ENCODE peak calls at places on chromosomes 6 and 20, in four cellular contexts. V, U, Q and Y are unnamed samples.

GRCh38 chr6:85364354-85364753 is 85.5 kb upstream of the NT5E start:
- DNase-seq in V (peak; percentile 40), U (no peak), Q (no peak), Y (no peak)

GRCh38 chr20:5674176-5674660 is 76.0 kb upstream of the SHLD1 start:
- DNase-seq in V (no peak), U (no peak), Q (no peak), Y (no peak)

GRCh38 chr20:39756828-39757227 is 794.7 kb downstream of the DHX35 start:
- DNase-seq in V (no peak), U (no peak), Q (no peak), Y (no peak)

GRCh38 chr6:44921787-44922186 is 406.3 kb upstream of the RUNX2 start:
- DNase-seq in V (no peak), U (peak; percentile 73), Q (no peak), Y (no peak)

GRCh38 chr6:117976030-117976651 is 69.1 kb downstream of the SLC35F1 start:
- DNase-seq in V (peak; percentile 48), U (peak; percentile 81), Q (no peak), Y (no peak)

GRCh38 chr20:10954137-10954840 is 280.5 kb upstream of the JAG1 start:
- DNase-seq in V (no peak), U (no peak), Q (no peak), Y (no peak)

GRCh38 chr6:118764766-118765165 is 113.4 kb upstream of the CEP85L start:
- DNase-seq in V (no peak), U (no peak), Q (no peak), Y (no peak)

GRCh38 chr6:168496932-168497331 is 55.9 kb downstream of the SMOC2 start:
- DNase-seq in V (no peak), U (no peak), Q (no peak), Y (no peak)

GRCh38 chr6:52598123-52598823 is 21.4 kb upstream of the TRAM2 start:
- DNase-seq in V (peak; percentile 54), U (peak; percentile 84), Q (peak; percentile 69), Y (peak; percentile 85)

GRCh38 chr6:38212579-38212978 is 393.1 kb downstream of the ZFAND3 start:
- DNase-seq in V (peak; percentile 88), U (peak; percentile 10), Q (no peak), Y (no peak)

GRCh38 chr6:21708181-21708580 is 114.6 kb downstream of the SOX4 start:
- DNase-seq in V (no peak), U (no peak), Q (no peak), Y (no peak)

GRCh38 chr6:163780993-163781392 is 366.5 kb downstream of the QKI start:
- DNase-seq in V (no peak), U (peak; percentile 46), Q (no peak), Y (no peak)

GRCh38 chr20:4244700-4245485 is 229.5 kb upstream of the RNF24 start:
- DNase-seq in V (no peak), U (no peak), Q (no peak), Y (peak; percentile 37)

GRCh38 chr20:6416371-6416770 is 293.5 kb upstream of the FERMT1 start:
- DNase-seq in V (no peak), U (no peak), Q (no peak), Y (no peak)

GRCh38 chr6:18413320-18413830 is 26.2 kb downstream of the RNF144B start:
- DNase-seq in V (no peak), U (no peak), Q (no peak), Y (no peak)

GRCh38 chr6:45613678-45614077 is 235.9 kb upstream of the SUPT3H start:
- DNase-seq in V (no peak), U (no peak), Q (peak; percentile 31), Y (peak; percentile 54)

GRCh38 chr6:149847943-149848267 is 16.3 kb downstream of the LRP11 start:
- DNase-seq in V (no peak), U (no peak), Q (no peak), Y (no peak)
- H3K27ac ChIP-seq in V (peak overlapping the region; percentile 72), U (no peak overlapping the region), Q (no peak overlapping the region), Y (no peak overlapping the region)

DNA sequence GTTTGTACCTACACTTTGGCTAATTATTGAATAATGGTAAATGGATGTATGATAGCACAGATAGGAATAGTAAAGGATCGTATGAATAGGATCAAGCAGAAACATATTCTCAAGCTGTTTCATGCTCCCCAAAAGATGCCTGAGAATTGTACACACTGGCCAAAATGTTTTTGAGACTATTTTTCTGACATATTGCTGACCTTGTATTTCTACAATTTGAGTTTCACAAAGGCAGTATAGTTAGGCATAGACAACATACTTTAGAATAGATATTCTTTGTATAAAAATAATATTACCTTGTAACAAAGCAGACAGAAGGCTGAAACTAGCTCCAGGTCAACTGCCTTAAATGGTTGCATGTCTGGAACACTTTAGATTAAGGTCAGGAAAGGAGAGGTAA is 598.4 kb downstream of the COL12A1 start:
- DNase-seq in V (no peak), U (no peak), Q (no peak), Y (no peak)
- TF ChIP-seq CTCF in V (no peak), U (no peak), Q (no peak), Y (no peak)

GRCh38 chr6:16440656-16441212 is 202.3 kb downstream of the GMPR start:
- DNase-seq in V (no peak), U (no peak), Q (no peak), Y (no peak)

GRCh38 chr6:16438677-16439615 is 200.6 kb downstream of the GMPR start:
- DNase-seq in V (no peak), U (peak; percentile 15), Q (no peak), Y (no peak)

GRCh38 chr6:16436550-16436949 is 198.2 kb downstream of the GMPR start:
- DNase-seq in V (no peak), U (no peak), Q (no peak), Y (no peak)

GRCh38 chr6:16437095-16437494 is 198.7 kb downstream of the GMPR start:
- DNase-seq in V (no peak), U (no peak), Q (no peak), Y (no peak)

GRCh38 chr6:16437984-16438383 is 199.6 kb downstream of the GMPR start:
- DNase-seq in V (no peak), U (no peak), Q (no peak), Y (no peak)
- H3K27ac ChIP-seq in V (no peak overlapping the region), U (no peak overlapping the region), Q (no peak overlapping the region), Y (no peak overlapping the region)

GRCh38 chr20:53386186-53386681 is 207.4 kb downstream of the ZNF217 start:
- DNase-seq in V (no peak), U (no peak), Q (no peak), Y (no peak)

GRCh38 chr20:53384392-53384791 is 209.2 kb downstream of the ZNF217 start:
- DNase-seq in V (no peak), U (no peak), Q (no peak), Y (no peak)

GRCh38 chr20:53382263-53382844 is 211.3 kb downstream of the ZNF217 start:
- DNase-seq in V (no peak), U (no peak), Q (no peak), Y (no peak)

GRCh38 chr20:53376021-53376420 is 217.6 kb downstream of the ZNF217 start:
- DNase-seq in V (no peak), U (no peak), Q (no peak), Y (no peak)

DNA sequence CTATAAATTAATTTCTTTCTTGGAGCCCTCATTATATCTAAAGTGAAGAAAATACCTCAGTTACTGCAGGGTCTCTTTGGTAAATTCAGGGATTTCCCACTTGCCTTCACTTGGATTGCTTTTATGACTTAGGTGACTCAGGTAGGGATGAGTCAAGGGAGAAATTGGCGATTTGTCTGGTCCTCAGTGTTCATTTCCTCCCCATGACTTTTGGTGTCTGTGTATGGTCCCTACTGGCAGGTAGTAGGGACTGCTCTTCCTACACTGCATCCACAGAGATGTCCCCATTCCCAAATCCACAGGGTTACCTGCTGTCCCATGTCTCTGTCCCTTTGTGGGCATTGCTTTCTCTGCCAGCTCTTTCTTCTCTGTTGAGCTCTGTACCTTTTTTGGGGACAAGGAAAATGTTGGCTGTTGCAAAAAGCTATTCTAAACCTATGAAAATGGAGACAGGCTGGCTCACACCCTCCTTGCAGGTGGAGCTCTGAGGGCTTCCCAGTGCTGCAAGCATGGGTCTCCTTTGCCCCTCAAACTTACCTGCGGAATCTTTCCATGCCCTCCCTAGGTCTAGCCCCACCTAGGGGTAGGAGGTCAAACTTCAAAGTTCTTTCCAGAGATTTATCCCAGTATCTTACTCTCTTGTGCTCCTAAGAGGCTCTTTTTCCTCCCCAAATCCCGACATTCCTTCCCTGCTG is 211.9 kb downstream of the ZNF217 start:
- DNase-seq in V (no peak), U (no peak), Q (no peak), Y (no peak)
- TF ChIP-seq CTCF in V (no peak), U (no peak), Q (no peak), Y (no peak)

GRCh38 chr6:133504761-133505160 is 263.6 kb downstream of the EYA4 start:
- DNase-seq in V (no peak), U (no peak), Q (no peak), Y (no peak)

GRCh38 chr6:133501675-133502275 is 260.6 kb downstream of the EYA4 start:
- DNase-seq in V (no peak), U (no peak), Q (no peak), Y (no peak)

GRCh38 chr6:133503330-133503729 is 262.2 kb downstream of the EYA4 start:
- DNase-seq in V (no peak), U (no peak), Q (no peak), Y (no peak)

GRCh38 chr6:133499662-133500061 is 258.5 kb downstream of the EYA4 start:
- DNase-seq in V (no peak), U (no peak), Q (no peak), Y (no peak)

GRCh38 chr6:133502451-133503259 is 261.5 kb downstream of the EYA4 start:
- DNase-seq in V (no peak), U (peak; percentile 10), Q (no peak), Y (no peak)
- H3K27ac ChIP-seq in V (no peak overlapping the region), U (no peak overlapping the region), Q (peak overlapping the region; percentile 55), Y (no peak overlapping the region)

DNA sequence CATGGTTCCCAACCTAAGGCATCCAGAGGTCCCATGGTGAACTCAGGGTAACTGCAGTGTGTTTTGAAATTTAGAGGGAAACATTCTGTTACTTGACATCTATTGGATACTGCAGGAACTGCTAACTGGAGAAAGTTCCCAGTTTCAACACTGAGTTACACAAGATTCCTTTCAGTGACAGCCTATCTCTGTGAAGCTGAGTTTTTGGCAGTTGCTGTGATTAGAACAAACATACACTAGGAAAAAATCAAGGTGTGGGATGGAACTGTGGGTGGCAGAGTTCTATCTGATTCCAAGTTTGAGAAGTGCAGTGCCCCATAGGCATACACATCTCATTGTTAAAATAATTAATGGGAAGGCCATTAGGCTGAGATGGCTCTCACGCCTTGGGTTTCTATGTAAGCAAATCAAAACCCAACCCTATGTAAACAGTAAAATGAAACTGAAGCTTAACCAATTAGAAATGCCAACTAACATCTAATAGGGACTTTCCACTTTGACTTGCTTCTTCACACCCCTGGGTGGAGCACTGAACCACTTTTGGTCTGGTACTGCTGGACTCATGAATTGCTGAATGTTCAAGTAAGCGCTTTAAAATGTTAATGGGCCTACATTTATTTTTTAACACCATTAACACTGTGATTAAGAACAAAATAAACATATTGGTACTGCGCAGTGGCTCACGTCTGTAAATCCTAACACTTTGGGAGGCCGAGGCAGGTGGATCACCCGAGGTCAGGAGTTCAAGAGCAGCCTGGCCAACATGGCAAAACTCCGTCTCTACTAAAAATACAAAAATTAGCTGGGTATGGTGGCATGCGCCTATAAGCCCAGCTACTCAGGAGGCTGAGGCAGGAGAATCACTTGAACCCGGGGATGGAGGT is 55.2 kb upstream of the TBC1D7 start:
- DNase-seq in V (no peak), U (no peak), Q (no peak), Y (no peak)
- TF ChIP-seq CTCF in V (no peak), U (no peak), Q (no peak), Y (no peak)

GRCh38 chr6:81940451-81940850 is 188.0 kb upstream of the TENT5A start:
- DNase-seq in V (no peak), U (no peak), Q (no peak), Y (no peak)
- H3K27ac ChIP-seq in V (no peak overlapping the region), U (no peak overlapping the region), Q (no peak overlapping the region), Y (no peak overlapping the region)